ENCODE peak calls at places on chromosome 17, in eight cellular contexts. D is mesenchymal stem cell, Y is NT2/D1, P is tibial nerve, J is cardiac muscle cell, N is body of pancreas, L is OCI-LY7, T is H9. M is an unnamed sample.
A peak's percentile ranks its signal among the peaks of the same experiment; 100 is the strongest.

GRCh38 chr17:2192367-2193028 is 111.1 kb downstream of the SMG6 start:
- DNase-seq in Y (no peak), D (peak; percentile 87), L (peak; percentile 66), T (no peak), P (no peak), N (peak; percentile 37), J (no peak), M (no peak)

GRCh38 chr17:2239882-2240430 is 63.6 kb downstream of the SMG6 start:
- DNase-seq in Y (no peak), D (peak; percentile 89), T (no peak), N (peak; percentile 33), P (peak; percentile 60), J (no peak), L (peak; percentile 74), M (no peak)

GRCh38 chr17:64773836-64774761 is 112.0 kb upstream of the SMURF2 start:
- DNase-seq in D (peak; percentile 85), J (peak; percentile 47), T (peak; percentile 97), N (peak; percentile 74), L (peak; percentile 70), P (no peak), Y (peak; percentile 60), M (peak; percentile 68)

GRCh38 chr17:65593870-65594584 is 32.6 kb upstream of the AXIN2 start:
- DNase-seq in D (peak; percentile 32), J (no peak), N (no peak), L (no peak), Y (no peak), P (peak; percentile 9), T (peak; percentile 69), M (peak; percentile 16)

GRCh38 chr17:63961355-63962207 is 11.1 kb downstream of the SCN4A start:
- DNase-seq in T (peak; percentile 100), Y (peak; percentile 91), N (peak; percentile 69), L (peak; percentile 94), J (peak; percentile 91), D (peak; percentile 78), P (peak; percentile 53), M (peak; percentile 4)

GRCh38 chr17:82933911-82934310 is 94.1 kb upstream of the ZNF750 start:
- DNase-seq in P (no peak), J (no peak), Y (no peak), T (no peak), N (no peak), L (no peak), D (no peak), M (no peak)

GRCh38 chr17:32285770-32286517 is 20.3 kb downstream of the RHBDL3 start:
- DNase-seq in L (no peak), D (no peak), Y (no peak), J (no peak), N (no peak), P (no peak), T (no peak), M (no peak)

GRCh38 chr17:12979255-12979654 is 38.6 kb downstream of the ELAC2 start:
- DNase-seq in Y (no peak), J (no peak), L (no peak), T (no peak), D (no peak), N (no peak), P (no peak), M (no peak)

GRCh38 chr17:12296120-12296727 is 275.5 kb downstream of the MAP2K4 start:
- DNase-seq in N (no peak), D (no peak), L (no peak), P (no peak), T (peak; percentile 46), Y (no peak), J (peak; percentile 70), M (no peak)

GRCh38 chr17:15651001-15651582 is 31.6 kb upstream of the FBXW10B start:
- DNase-seq in J (no peak), L (no peak), P (no peak), T (no peak), Y (no peak), D (no peak), N (no peak), M (no peak)

DNA sequence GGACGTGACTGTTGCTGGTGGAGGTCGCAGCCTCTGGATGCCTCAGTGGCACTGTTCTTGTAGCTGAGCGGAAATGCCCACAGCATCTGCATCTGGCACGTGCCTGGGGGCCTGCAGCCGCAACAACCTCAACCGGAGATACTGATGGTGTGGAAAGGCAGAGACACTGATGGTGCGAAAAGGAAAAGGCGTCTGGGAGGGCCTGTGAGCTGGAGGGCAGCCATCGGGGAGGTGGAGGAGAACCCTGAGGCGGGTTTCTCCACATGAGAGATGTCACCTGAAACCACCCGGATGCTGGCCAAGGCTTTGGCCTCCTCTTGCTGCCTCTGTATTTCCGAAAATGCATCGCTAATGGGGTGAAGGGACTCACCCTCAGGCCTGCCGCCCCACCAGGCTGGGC is 284.8 kb upstream of the WSB1 start:
- DNase-seq in D (no peak), N (no peak), P (no peak), T (no peak), J (no peak), L (no peak), Y (no peak), M (no peak)
- H3K9me3 ChIP-seq in D (no peaks in the 10 kb centered on the region), N (no peaks in the 10 kb centered on the region), P (no peaks in the 10 kb centered on the region), T (peaks cover 58% of the 10 kb centered on the region), J (no peaks in the 10 kb centered on the region), L (no peaks in the 10 kb centered on the region), Y (no peaks in the 10 kb centered on the region), M (no peaks in the 10 kb centered on the region)

DNA sequence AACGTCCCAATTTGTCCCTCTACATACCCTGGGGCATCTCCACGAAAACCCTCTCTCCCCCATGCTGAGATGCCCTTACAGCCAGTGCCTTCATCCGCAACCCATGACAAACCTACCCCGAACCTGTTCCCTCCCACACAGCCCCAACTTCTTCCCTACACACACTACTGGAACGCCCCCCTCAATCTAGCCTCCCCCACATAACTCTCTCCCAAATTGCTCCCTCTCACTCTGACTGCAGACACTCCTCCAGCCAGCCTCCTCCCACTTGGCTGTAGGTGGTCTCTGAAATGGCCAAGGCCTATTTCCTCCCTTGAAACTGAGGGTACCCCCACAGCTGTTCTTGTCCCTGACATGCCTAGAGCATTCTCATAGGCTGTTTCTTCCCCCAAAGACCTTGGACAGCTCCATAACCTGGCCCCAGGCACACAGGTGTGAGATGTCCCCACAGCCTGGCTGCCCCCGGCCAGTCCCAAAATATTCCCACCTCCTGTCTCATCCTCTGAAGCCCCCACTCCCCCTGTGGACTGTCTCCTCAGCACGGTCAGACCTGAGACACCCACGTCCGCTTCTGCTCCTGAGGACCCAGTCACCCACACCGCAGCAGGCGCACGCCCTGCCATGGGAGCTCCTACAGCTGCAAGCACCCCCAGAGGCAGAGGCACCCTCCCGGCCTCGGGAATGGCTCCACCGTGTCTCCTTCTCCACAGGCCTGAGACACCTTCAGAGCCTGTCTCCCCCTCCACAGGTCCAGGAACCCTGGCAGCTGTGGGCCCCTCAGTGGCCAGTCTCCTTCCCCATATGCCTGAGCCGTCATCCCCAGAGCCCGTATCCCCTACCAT is 3.7 kb downstream of the KIAA0753 start:
- DNase-seq in T (no peak), N (no peak), Y (no peak), D (no peak), P (no peak), J (no peak), L (no peak), M (no peak)
- H3K9me3 ChIP-seq in T (no peaks in the 10 kb centered on the region), N (no peaks in the 10 kb centered on the region), Y (no peaks in the 10 kb centered on the region), D (peaks cover 6% of the 10 kb centered on the region), P (no peaks in the 10 kb centered on the region), J (no peaks in the 10 kb centered on the region), L (peaks cover 7% of the 10 kb centered on the region), M (no peaks in the 10 kb centered on the region)

GRCh38 chr17:6772016-6772415 is 4.0 kb upstream of the FBXO39 start:
- DNase-seq in Y (no peak), L (no peak), T (no peak), P (no peak), D (no peak), J (no peak), N (no peak), M (no peak)
- H3K9me3 ChIP-seq in Y (peaks cover 13% of the 10 kb centered on the region), L (peaks cover 8% of the 10 kb centered on the region), T (no peaks in the 10 kb centered on the region), P (peaks cover 40% of the 10 kb centered on the region), D (peaks cover 69% of the 10 kb centered on the region), J (no peaks in the 10 kb centered on the region), N (peaks cover 2% of the 10 kb centered on the region), M (no peaks in the 10 kb centered on the region)

DNA sequence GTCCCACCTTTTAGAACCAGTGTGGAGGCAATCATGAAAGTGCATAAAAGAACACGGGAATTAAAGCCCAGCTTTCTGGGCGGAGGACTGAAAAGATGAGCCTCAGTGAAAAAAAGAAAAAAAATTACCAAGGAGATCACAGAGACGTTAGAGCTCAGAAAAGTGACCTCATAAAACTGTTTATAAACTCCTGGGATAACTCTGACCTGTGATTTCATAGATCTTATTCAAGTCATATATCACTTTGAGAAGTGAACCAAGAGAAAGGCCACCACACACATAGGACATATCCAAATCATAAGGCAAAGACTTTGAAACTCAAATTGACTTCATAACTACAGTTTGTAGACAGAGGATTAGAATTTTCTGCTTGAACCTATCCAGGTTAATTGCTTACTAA is 90.1 kb downstream of the KCNJ2 start:
- DNase-seq in P (no peak), J (no peak), D (no peak), Y (no peak), T (no peak), L (no peak), N (no peak), M (no peak)
- H3K9me3 ChIP-seq in P (no peaks in the 10 kb centered on the region), J (no peaks in the 10 kb centered on the region), D (no peaks in the 10 kb centered on the region), Y (no peaks in the 10 kb centered on the region), T (no peaks in the 10 kb centered on the region), L (no peaks in the 10 kb centered on the region), N (no peaks in the 10 kb centered on the region), M (no peaks in the 10 kb centered on the region)

GRCh38 chr17:22273308-22273707 is 581.0 kb downstream of the KCNJ18 start:
- DNase-seq in Y (no peak), D (no peak), P (no peak), L (no peak), J (no peak), N (no peak), T (no peak), M (no peak)
- H3K9me3 ChIP-seq in Y (no peaks in the 10 kb centered on the region), D (no peaks in the 10 kb centered on the region), P (no peaks in the 10 kb centered on the region), L (no peaks in the 10 kb centered on the region), J (no peaks in the 10 kb centered on the region), N (no peaks in the 10 kb centered on the region), T (peaks cover 62% of the 10 kb centered on the region), M (no peaks in the 10 kb centered on the region)

M was measured in HAP-1.